ENCODE peak calls at places on chromosomes 12 and 14, in eight cellular contexts. D is stimulated activated CD4-positive, alpha-beta T cell treated with anti-CD3 and anti-CD28 coated beads, Interleukin-1b, Interleukin-23, amount 100 ng/mL, for 24 hours; E is effector memory CD8-positive, alpha-beta T cell; G is activated T-helper 1 cell treated with Interleukin-2 at 50 U/mL for 16 hours; Q is fibroblast of lung; J is NCI-H1105; Y is tibial nerve; U is left ventricle myocardium inferior. A is an unnamed sample.

GRCh38 chr12:57864811-57865751 is 18.6 kb upstream of the CTDSP2 start:
- DNase-seq in D (peak; percentile 52), E (peak; percentile 20), G (peak; percentile 25), Q (peak; percentile 81), J (no peak), Y (peak; percentile 58), U (peak; percentile 83), A (peak; percentile 61)

GRCh38 chr12:117680311-117680710 is 288.5 kb downstream of the KSR2 start:
- DNase-seq in D (no peak), E (no peak), G (no peak), Q (no peak), J (no peak), Y (no peak), U (no peak), A (no peak)

GRCh38 chr12:51358496-51358895 is 12.0 kb upstream of the CELA1 start:
- DNase-seq in D (no peak), E (no peak), G (no peak), Q (no peak), J (no peak), Y (no peak), U (no peak), A (no peak)

GRCh38 chr14:38882533-38882932 is 220.5 kb downstream of the SEC23A start:
- DNase-seq in D (no peak), E (no peak), G (no peak), Q (peak; percentile 50), J (no peak), Y (no peak), U (no peak), A (no peak)

GRCh38 chr12:120093336-120093591 is 23.3 kb downstream of the RAB35 start:
- DNase-seq in D (no peak), E (no peak), G (no peak), Q (no peak), J (no peak), Y (no peak), U (no peak), A (no peak)

GRCh38 chr12:94954029-94954685 is 49.3 kb downstream of the NDUFA12 start:
- DNase-seq in D (no peak), E (no peak), G (no peak), Q (peak; percentile 67), J (no peak), Y (no peak), U (no peak), A (no peak)

GRCh38 chr14:55366271-55366670 is 45.4 kb downstream of the ATG14 start:
- DNase-seq in D (no peak), E (no peak), G (no peak), Q (peak; percentile 68), J (no peak), Y (no peak), U (no peak), A (no peak)

GRCh38 chr14:103199141-103199540 is 75.9 kb downstream of the TNFAIP2 start:
- DNase-seq in D (no peak), E (no peak), G (no peak), Q (peak; percentile 36), J (no peak), Y (no peak), U (no peak), A (no peak)

GRCh38 chr12:113109872-113110623 is 25.5 kb downstream of the RASAL1 start:
- DNase-seq in D (no peak), E (no peak), G (no peak), Q (no peak), J (no peak), Y (no peak), U (no peak), A (no peak)

GRCh38 chr12:132439333-132439904 is 50.5 kb upstream of the FBRSL1 start:
- DNase-seq in D (no peak), E (no peak), G (no peak), Q (no peak), J (no peak), Y (no peak), U (no peak), A (no peak)

GRCh38 chr12:74365178-74365964 is 172.3 kb upstream of the ATXN7L3B start:
- DNase-seq in D (no peak), E (no peak), G (no peak), Q (peak; percentile 51), J (peak; percentile 28), Y (no peak), U (no peak), A (no peak)

GRCh38 chr12:87332987-87333761 is 696.0 kb downstream of the C12orf50 start:
- DNase-seq in D (no peak), E (no peak), G (no peak), Q (no peak), J (peak; percentile 67), Y (no peak), U (no peak), A (no peak)

GRCh38 chr12:124603143-124603542 is 35.7 kb upstream of the NCOR2 start:
- DNase-seq in D (no peak), E (no peak), G (no peak), Q (no peak), J (no peak), Y (no peak), U (no peak), A (no peak)

GRCh38 chr12:168763-169525 is 45.0 kb downstream of the SLC6A12 start:
- DNase-seq in D (no peak), E (no peak), G (no peak), Q (no peak), J (no peak), Y (no peak), U (no peak), A (no peak)

GRCh38 chr14:105260826-105261438 is 12.6 kb downstream of the BTBD6 start:
- DNase-seq in D (no peak), E (no peak), G (no peak), Q (no peak), J (no peak), Y (no peak), U (no peak), A (no peak)

GRCh38 chr14:76386922-76387782 is 11.2 kb downstream of the ESRRB start:
- DNase-seq in D (peak; percentile 45), E (peak; percentile 54), G (peak; percentile 9), Q (peak; percentile 59), J (peak; percentile 72), Y (no peak), U (peak; percentile 47), A (peak; percentile 15)

GRCh38 chr12:110372056-110372425 is 31.5 kb downstream of the ANAPC7 start:
- DNase-seq in D (no peak), E (no peak), G (no peak), Q (no peak), J (no peak), Y (no peak), U (no peak), A (no peak)

GRCh38 chr14:71408362-71409035 is 501.2 kb downstream of the PCNX1 start:
- DNase-seq in D (no peak), E (no peak), G (no peak), Q (no peak), J (no peak), Y (no peak), U (no peak), A (no peak)

GRCh38 chr14:55097894-55098560 is 31.0 kb upstream of the LGALS3 start:
- DNase-seq in D (peak; percentile 28), E (peak; percentile 39), G (peak; percentile 14), Q (no peak), J (no peak), Y (no peak), U (no peak), A (no peak)

GRCh38 chr12:46269429-46270241 is 792 bp upstream of the SLC38A1 start:
- DNase-seq in D (peak; percentile 65), E (peak; percentile 52), G (peak; percentile 57), Q (no peak), J (no peak), Y (no peak), U (no peak), A (peak; percentile 50)

GRCh38 chr12:79555006-79555925 is 135.5 kb downstream of the PAWR start:
- DNase-seq in D (no peak), E (no peak), G (no peak), Q (peak; percentile 84), J (peak; percentile 31), Y (no peak), U (no peak), A (no peak)

GRCh38 chr12:120674172-120674571 is 12.8 kb upstream of the MLEC start:
- DNase-seq in D (no peak), E (no peak), G (no peak), Q (no peak), J (no peak), Y (no peak), U (no peak), A (no peak)

GRCh38 chr14:105330491-105330895 is 15.9 kb downstream of the PACS2 start:
- DNase-seq in D (no peak), E (no peak), G (no peak), Q (no peak), J (no peak), Y (no peak), U (no peak), A (no peak)

GRCh38 chr14:39641224-39641623 is 209.0 kb upstream of the FBXO33 start:
- DNase-seq in D (no peak), E (no peak), G (no peak), Q (no peak), J (no peak), Y (no peak), U (no peak), A (no peak)

GRCh38 chr14:66507181-66507721 is 696 bp upstream of the GPHN start:
- DNase-seq in D (no peak), E (peak; percentile 1), G (no peak), Q (peak; percentile 4), J (peak; percentile 56), Y (no peak), U (no peak), A (no peak)

GRCh38 chr12:113196996-113197395 is 11.5 kb downstream of the RITA1 start:
- DNase-seq in D (peak; percentile 30), E (peak; percentile 61), G (peak; percentile 16), Q (peak; percentile 85), J (peak; percentile 34), Y (peak; percentile 49), U (peak; percentile 58), A (peak; percentile 28)

GRCh38 chr12:106847861-106848260 is 73.4 kb downstream of the RIC8B start:
- DNase-seq in D (no peak), E (no peak), G (no peak), Q (no peak), J (no peak), Y (no peak), U (no peak), A (no peak)

GRCh38 chr14:91358654-91359210 is 58.9 kb downstream of the CCDC88C start:
- DNase-seq in D (no peak), E (no peak), G (no peak), Q (no peak), J (no peak), Y (no peak), U (no peak), A (no peak)

GRCh38 chr12:57476162-57476992 is 3.3 kb downstream of the ARHGAP9 start:
- DNase-seq in D (peak; percentile 74), E (peak; percentile 78), G (peak; percentile 50), Q (no peak), J (no peak), Y (no peak), U (no peak), A (no peak)

GRCh38 chr12:93805736-93806141 is 128.6 kb downstream of the CRADD start:
- DNase-seq in D (no peak), E (no peak), G (no peak), Q (no peak), J (no peak), Y (no peak), U (no peak), A (no peak)

GRCh38 chr12:27076930-27077329 is 5.4 kb downstream of the C12orf71 start:
- DNase-seq in D (no peak), E (no peak), G (no peak), Q (no peak), J (no peak), Y (no peak), U (no peak), A (no peak)

GRCh38 chr12:22333186-22333745 is 1.2 kb downstream of the ST8SIA1 start:
- DNase-seq in D (no peak), E (peak; percentile 12), G (no peak), Q (peak; percentile 93), J (no peak), Y (no peak), U (no peak), A (no peak)

GRCh38 chr12:68374315-68374982 is 42.3 kb upstream of the MDM1 start:
- DNase-seq in D (no peak), E (peak; percentile 18), G (peak; percentile 20), Q (no peak), J (no peak), Y (no peak), U (no peak), A (no peak)

GRCh38 chr12:59937148-59937547 is 341.3 kb downstream of the SLC16A7 start:
- DNase-seq in D (no peak), E (no peak), G (no peak), Q (no peak), J (no peak), Y (no peak), U (no peak), A (no peak)

A was measured in NCI-H774.